ENCODE peak calls at places on chromosomes 11 and 22, in five cellular contexts. I is NCI-H526 treated with DMSO at 0.1 percent for 48 hours; B is EL; N is ACHN; Y is activated CD4-positive, alpha-beta T cell treated with anti-CD3 and anti-CD28 coated beads, Interleukin-2, amount 10 ng/mL, durations not matched to agents 7 days and 5 days. W is an unnamed sample.

GRCh38 chr11:47552086-47552580 is 799 bp downstream of the CELF1 start:
- DNase-seq in I (peak), B (peak), N (peak), Y (peak), W (no peak)

GRCh38 chr11:86476109-86476861 is 101.6 kb downstream of the CCDC81 start:
- DNase-seq in I (no peak), B (no peak), N (no peak), Y (no peak), W (no peak)

GRCh38 chr22:37079668-37080171 is 28.2 kb downstream of the KCTD17 start:
- DNase-seq in I (no peak), B (peak), N (no peak), Y (peak), W (no peak)

GRCh38 chr22:43861529-43861928 is 784 bp downstream of the SULT4A1 start:
- DNase-seq in I (no peak), B (no peak), N (no peak), Y (no peak), W (no peak)

GRCh38 chr11:74004694-74005615 is 3.9 kb downstream of the UCP3 start:
- DNase-seq in I (no peak), B (no peak), N (no peak), Y (peak), W (no peak)

GRCh38 chr11:105582497-105582896 is 27.4 kb upstream of the GRIA4 start:
- DNase-seq in I (no peak), B (peak), N (no peak), Y (no peak), W (peak)

GRCh38 chr11:876550-876949 is 33.9 kb downstream of the TSPAN4 start:
- DNase-seq in I (no peak), B (no peak), N (no peak), Y (no peak), W (no peak)

GRCh38 chr11:64000026-64000739 is 13.9 kb downstream of the OTUB1 start:
- DNase-seq in I (no peak), B (peak), N (peak), Y (peak), W (no peak)

GRCh38 chr11:95045791-95046190 is 3.4 kb upstream of the KDM4F start:
- DNase-seq in I (no peak), B (no peak), N (no peak), Y (no peak), W (no peak)